ENCODE peak calls at places on chromosomes 5 and 9, in five cellular contexts. X, K, C, G and E are unnamed samples.

GRCh38 chr9:130663258-130664171 is 879 bp upstream of the PRDM12 start:
- DNase-seq in K (no peak), C (peak), G (no peak), X (no peak), E (no peak)

GRCh38 chr5:81852277-81853004 is 101.5 kb upstream of the SSBP2 start:
- DNase-seq in X (peak), K (no peak), G (peak), C (no peak), E (no peak)

GRCh38 chr9:114449236-114449635 is 56.0 kb downstream of the WHRN start:
- DNase-seq in X (no peak), C (no peak), G (no peak), K (no peak), E (no peak)

GRCh38 chr5:33894566-33894965 is 2.8 kb upstream of the ADAMTS12 start:
- DNase-seq in C (no peak), X (no peak), G (no peak), K (no peak), E (no peak)

GRCh38 chr5:135832941-135833340 is 1.5 kb upstream of the SLC25A48 start:
- DNase-seq in X (no peak), K (no peak), C (no peak), G (no peak), E (no peak)

GRCh38 chr5:142871056-142871879 is 101.1 kb downstream of the ARHGAP26 start:
- DNase-seq in K (no peak), C (no peak), G (no peak), X (no peak), E (no peak)

GRCh38 chr5:146529984-146530383 is 14.0 kb upstream of the GPR151 start:
- DNase-seq in X (no peak), C (peak), G (no peak), K (no peak), E (no peak)

GRCh38 chr9:6214903-6215302 is 704 bp upstream of the IL33 start:
- DNase-seq in K (no peak), X (peak), G (no peak), C (no peak), E (no peak)

GRCh38 chr5:10896016-10896415 is 135.0 kb upstream of the DAP start:
- DNase-seq in G (no peak), K (no peak), C (no peak), X (no peak), E (no peak)

GRCh38 chr5:149149942-149150341 is 8.6 kb downstream of the ABLIM3 start:
- DNase-seq in K (no peak), C (no peak), G (no peak), X (no peak), E (no peak)

GRCh38 chr9:123996731-123997421 is 14.7 kb upstream of the LHX2 start:
- DNase-seq in K (no peak), X (no peak), C (peak), G (no peak), E (no peak)

GRCh38 chr9:134502261-134503211 is 139.1 kb upstream of the COL5A1 start:
- DNase-seq in C (no peak), X (peak), G (peak), K (peak), E (no peak)

GRCh38 chr9:134378901-134379338 is 52.7 kb downstream of the RXRA start:
- DNase-seq in G (peak), X (peak), C (no peak), K (no peak), E (no peak)

GRCh38 chr5:91794856-91795548 is 411.9 kb upstream of the ARRDC3 start:
- DNase-seq in X (no peak), G (no peak), K (no peak), C (no peak), E (no peak)

DNA sequence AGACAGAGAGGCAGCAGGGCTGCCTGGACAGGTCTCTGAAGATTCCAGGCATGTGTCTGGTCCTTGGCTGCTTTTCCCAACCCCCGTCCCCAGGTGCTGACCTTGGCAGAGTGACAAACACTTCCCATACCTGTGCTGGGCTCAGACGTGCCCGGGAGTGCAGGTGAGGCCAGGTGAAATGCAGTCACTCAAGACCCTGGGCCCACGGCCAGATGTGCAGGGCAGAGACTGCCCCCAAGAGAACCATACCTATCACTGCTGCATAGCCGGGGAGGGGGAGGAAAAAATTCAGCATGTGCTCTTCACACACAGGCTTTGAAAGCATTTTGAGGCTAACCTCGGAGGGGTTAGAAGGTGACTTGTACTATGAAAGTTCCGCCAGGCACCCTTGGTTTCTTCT is 22.6 kb downstream of the CCNJL start:
- DNase-seq in K (peak), X (no peak), C (no peak), G (no peak), E (peak)
- TF ChIP-seq CTCF in K (no peak), X (no peak), C (no peak), G (no peak), E (no peak)

GRCh38 chr5:9774472-9775079 is 144.4 kb upstream of the TAS2R1 start:
- DNase-seq in X (peak), G (no peak), K (no peak), C (no peak), E (no peak)
- TF ChIP-seq CTCF in X (no peak), G (no peak), K (no peak), C (peak), E (no peak)

DNA sequence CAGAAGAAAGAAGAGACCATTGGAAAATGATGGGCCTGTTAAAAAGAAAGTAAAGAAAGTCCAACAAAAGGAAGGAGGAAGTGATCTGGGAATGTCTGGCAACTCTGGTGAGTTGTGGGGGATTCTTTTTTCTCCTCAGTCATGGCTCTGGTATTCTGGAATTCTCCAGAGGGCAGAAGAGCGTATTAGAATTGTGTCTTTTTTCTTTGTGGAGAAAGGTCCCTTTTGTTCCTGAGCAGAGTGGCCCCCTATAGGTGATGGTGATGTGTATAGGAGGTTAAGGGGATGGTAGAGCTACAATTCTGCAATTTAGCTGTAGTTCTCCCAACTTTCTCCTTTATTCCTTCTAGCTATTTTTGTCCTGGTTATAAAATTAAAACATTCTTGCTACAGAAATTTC is 1.6 kb upstream of the DHFR start:
- DNase-seq in C (no peak), K (no peak), X (peak), G (no peak), E (no peak)
- TF ChIP-seq CTCF in C (peak), K (no peak), X (no peak), G (no peak), E (no peak)

GRCh38 chr5:55307383-55308253 is at the start of the genes DHX29 and MTREX:
- DNase-seq in G (peak), K (peak), X (peak), C (peak), E (peak)

GRCh38 chr5:55303238-55303690 is 4.2 kb downstream of the DHX29 start:
- DNase-seq in X (no peak), K (no peak), C (no peak), G (no peak), E (no peak)

GRCh38 chr5:55306641-55307382 is 682 bp downstream of the DHX29 start:
- DNase-seq in X (no peak), C (no peak), G (no peak), K (no peak), E (no peak)

GRCh38 chr5:55304584-55304983 is 2.9 kb downstream of the DHX29 start:
- DNase-seq in G (no peak), X (no peak), K (no peak), C (no peak), E (no peak)

GRCh38 chr5:55308254-55308836 is 556 bp downstream of the MTREX start:
- DNase-seq in C (peak), K (no peak), X (peak), G (no peak), E (no peak)
- TF ChIP-seq CTCF in C (no peak), K (no peak), X (no peak), G (no peak), E (no peak)

GRCh38 chr5:3593771-3594513 is 1.7 kb upstream of the IRX1 start:
- DNase-seq in K (no peak), C (peak), G (no peak), X (no peak), E (no peak)

GRCh38 chr5:3590253-3590966 is 5.2 kb upstream of the IRX1 start:
- DNase-seq in G (no peak), K (no peak), C (no peak), X (no peak), E (no peak)

GRCh38 chr5:3590967-3591900 is 4.4 kb upstream of the IRX1 start:
- DNase-seq in C (no peak), X (no peak), G (no peak), K (no peak), E (no peak)

GRCh38 chr5:3594514-3595101 is 1.0 kb upstream of the IRX1 start:
- DNase-seq in G (no peak), C (peak), K (no peak), X (no peak), E (no peak)

GRCh38 chr5:3592298-3592697 is 3.3 kb upstream of the IRX1 start:
- DNase-seq in X (no peak), K (no peak), C (no peak), G (no peak), E (no peak)
- TF ChIP-seq CTCF in X (no peak), K (no peak), C (no peak), G (no peak), E (no peak)

DNA sequence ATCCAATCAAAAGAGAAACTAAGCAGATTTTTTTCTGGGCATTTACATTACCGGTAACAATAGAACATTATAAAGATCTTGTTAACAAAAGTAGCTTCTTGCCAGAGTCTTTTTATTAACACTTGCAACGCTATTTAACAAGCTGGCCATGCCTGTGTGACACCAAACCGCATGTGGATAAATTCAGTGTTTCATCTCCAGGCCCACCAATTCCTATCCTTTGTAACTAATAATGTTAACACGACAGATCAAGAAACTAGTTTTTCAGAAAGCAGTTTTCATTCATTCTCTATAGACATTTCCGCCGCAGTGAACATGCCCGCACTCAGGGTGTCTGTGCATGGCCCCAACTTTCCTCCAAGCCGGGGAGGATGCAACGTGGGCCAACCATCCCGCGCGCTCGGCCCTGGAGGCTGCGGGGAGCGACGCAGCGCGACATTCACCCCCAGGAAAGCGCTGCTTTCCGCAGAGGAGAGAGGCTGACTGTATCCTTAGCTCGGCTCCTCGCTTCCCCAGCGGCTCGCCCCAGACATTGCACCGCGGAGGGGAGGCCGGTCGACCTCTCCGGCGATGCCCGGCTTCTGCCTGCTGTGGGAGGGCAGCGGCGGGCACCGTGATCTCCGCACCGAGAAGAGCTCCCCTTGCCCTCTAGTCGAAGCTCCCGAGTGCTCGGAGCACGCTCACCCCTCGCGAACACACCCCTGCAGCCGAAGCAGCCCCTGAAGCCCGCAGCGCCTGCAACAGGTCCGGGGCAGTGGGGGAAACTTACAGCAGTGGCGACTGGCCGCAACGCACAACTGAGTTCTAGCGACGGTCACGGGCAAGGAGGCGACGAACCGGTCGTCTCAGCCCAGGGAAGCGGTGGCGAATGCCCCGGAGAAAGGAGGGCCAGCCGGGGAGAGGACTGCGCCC is 734 bp downstream of the ENC1 start:
- DNase-seq in G (peak), K (peak), X (peak), C (peak), E (peak)
- TF ChIP-seq CTCF in G (no peak), K (no peak), X (no peak), C (no peak), E (no peak)

GRCh38 chr5:93062548-93062947 is 518.5 kb downstream of the NR2F1-AS1 start:
- DNase-seq in X (peak), K (no peak), G (no peak), C (no peak), E (no peak)
- TF ChIP-seq CTCF in X (peak), K (no peak), G (no peak), C (peak), E (no peak)